ENCODE peak calls at places on chromosomes 7 and 10, in seven cellular contexts. Q is A549, M is endodermal cell, V is PC-3, N is breast epithelium, S is mammary epithelial cell, U is aorta. A is an unnamed sample.
A peak's percentile ranks its signal among the peaks of the same experiment; 100 is the strongest.

GRCh38 chr7:55177068-55177530 is 158.3 kb downstream of the EGFR start:
- DNase-seq in Q (no peak), M (no peak), V (no peak), N (no peak), S (no peak), U (no peak), A (peak; percentile 43)

GRCh38 chr7:114026486-114027089 is 107.8 kb upstream of the PPP1R3A start:
- DNase-seq in Q (peak; percentile 36), M (no peak), V (peak; percentile 82), N (no peak), S (peak; percentile 22), U (no peak), A (no peak)

GRCh38 chr7:76352193-76352592 is 6.6 kb downstream of the YWHAG start:
- DNase-seq in Q (no peak), M (no peak), V (no peak), N (no peak), S (no peak), U (no peak), A (no peak)

GRCh38 chr7:78345979-78346378 is 547.4 kb downstream of the PHTF2 start:
- DNase-seq in Q (no peak), M (no peak), V (no peak), N (no peak), S (no peak), U (no peak), A (peak; percentile 71)

GRCh38 chr7:150977382-150978135 is 562 bp downstream of the KCNH2 start:
- DNase-seq in Q (no peak), M (no peak), V (no peak), N (no peak), S (no peak), U (no peak), A (no peak)

GRCh38 chr10:114304566-114305421 is 65.7 kb downstream of the VWA2 start:
- DNase-seq in Q (no peak), M (peak; percentile 96), V (peak; percentile 39), N (no peak), S (no peak), U (peak; percentile 83), A (peak; percentile 74)

GRCh38 chr10:45155784-45156183 is 155.1 kb downstream of the ZNF22 start:
- DNase-seq in Q (peak; percentile 3), M (peak; percentile 64), V (no peak), N (no peak), S (no peak), U (no peak), A (no peak)

GRCh38 chr7:123768493-123768892 is 19.7 kb upstream of the WASL start:
- DNase-seq in Q (no peak), M (no peak), V (no peak), N (no peak), S (no peak), U (no peak), A (no peak)

GRCh38 chr7:586494-586893 is 66.8 kb upstream of the PDGFA start:
- DNase-seq in Q (no peak), M (no peak), V (no peak), N (no peak), S (no peak), U (no peak), A (no peak)

GRCh38 chr7:19621740-19622139 is 87.1 kb downstream of the POLR1F start:
- DNase-seq in Q (no peak), M (no peak), V (peak; percentile 72), N (no peak), S (peak; percentile 58), U (no peak), A (no peak)

GRCh38 chr7:2633538-2634264 is 1.9 kb downstream of the TTYH3 start:
- DNase-seq in Q (peak; percentile 64), M (peak; percentile 74), V (peak; percentile 61), N (no peak), S (peak; percentile 70), U (peak; percentile 93), A (peak; percentile 78)

GRCh38 chr10:69829792-69830191 is 28.1 kb downstream of the COL13A1 start:
- DNase-seq in Q (no peak), M (no peak), V (no peak), N (no peak), S (no peak), U (no peak), A (no peak)

GRCh38 chr7:14521183-14521582 is 381.4 kb downstream of the DGKB start:
- DNase-seq in Q (no peak), M (no peak), V (no peak), N (no peak), S (no peak), U (no peak), A (no peak)

GRCh38 chr10:91724933-91725332 is 73.3 kb upstream of the TNKS2 start:
- DNase-seq in Q (no peak), M (no peak), V (no peak), N (no peak), S (no peak), U (no peak), A (no peak)

GRCh38 chr7:86947956-86948355 is 111.5 kb downstream of the ELAPOR2 start:
- DNase-seq in Q (no peak), M (no peak), V (no peak), N (no peak), S (no peak), U (no peak), A (no peak)

GRCh38 chr7:102967798-102968197 is 55.0 kb downstream of the LRRC17 start:
- DNase-seq in Q (no peak), M (no peak), V (no peak), N (no peak), S (no peak), U (no peak), A (no peak)

DNA sequence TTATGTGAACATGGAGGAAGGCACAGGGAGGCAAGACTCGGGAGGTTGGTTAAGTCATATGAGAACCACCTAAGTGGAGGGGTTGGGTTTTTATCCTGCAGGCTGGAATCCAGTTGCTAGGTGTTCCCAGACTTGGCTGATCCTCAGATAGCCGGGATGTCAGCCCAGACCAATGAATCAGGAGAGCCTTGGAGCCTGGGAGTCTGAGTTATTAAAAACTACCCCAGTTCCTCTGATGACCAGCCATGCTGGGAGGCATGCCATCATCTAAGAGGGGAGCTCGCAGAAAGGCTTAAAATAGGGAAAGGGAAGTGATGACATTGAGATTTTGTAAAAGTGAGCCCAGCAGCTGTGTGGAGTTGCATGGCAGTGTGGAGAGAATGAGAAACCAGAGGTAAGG is 238.1 kb downstream of the ZNF248 start:
- DNase-seq in Q (no peak), M (no peak), V (peak; percentile 49), N (no peak), S (no peak), U (peak; percentile 51), A (no peak)
- H3K9me3 ChIP-seq in Q (peaks cover 17% of the 10 kb centered on the region), M (peaks cover 83% of the 10 kb centered on the region), V (no peaks in the 10 kb centered on the region), N (peaks cover 20% of the 10 kb centered on the region), S (peaks cover 13% of the 10 kb centered on the region), U (peaks cover 7% of the 10 kb centered on the region), A (no peaks in the 10 kb centered on the region)

DNA sequence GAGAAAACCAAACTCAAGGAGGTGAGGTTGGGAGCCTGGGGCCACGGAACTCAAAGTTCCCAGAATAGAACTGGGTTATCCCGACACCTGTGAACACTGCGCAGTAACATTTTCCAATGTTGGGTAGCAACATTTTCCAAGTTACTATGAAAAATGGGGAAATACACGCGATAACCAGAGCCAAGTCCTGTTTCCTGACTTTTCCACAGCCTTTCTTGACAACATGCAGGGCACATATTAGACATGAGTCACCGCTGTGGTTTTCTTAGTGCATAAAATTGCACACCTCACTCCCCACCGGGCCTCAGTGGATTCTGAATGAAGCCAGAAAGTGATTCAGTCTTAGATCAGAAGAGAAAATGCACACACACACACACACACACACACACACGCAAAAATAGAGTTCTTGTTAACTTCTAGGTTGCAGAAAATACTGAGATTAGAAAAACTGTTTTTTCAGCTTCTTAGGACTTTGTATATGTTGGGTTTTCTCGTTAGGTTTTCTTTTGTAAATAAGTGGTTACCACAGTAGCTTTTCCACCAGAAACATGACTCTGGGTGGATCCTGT is 70.0 kb downstream of the CAMK1D start:
- DNase-seq in Q (no peak), M (no peak), V (peak; percentile 88), N (no peak), S (peak; percentile 93), U (no peak), A (no peak)
- H3K27ac ChIP-seq in Q (no peak overlapping the region), M (no peak overlapping the region), V (peak overlapping the region; percentile 92), N (no peak overlapping the region), S (no peak overlapping the region), U (no peak overlapping the region), A (no peak overlapping the region)

GRCh38 chr7:156115582-156115981 is 303.3 kb upstream of the SHH start:
- DNase-seq in Q (no peak), M (peak; percentile 13), V (no peak), N (no peak), S (no peak), U (no peak), A (peak; percentile 26)

GRCh38 chr7:156117542-156118245 is 305.4 kb upstream of the SHH start:
- DNase-seq in Q (no peak), M (peak; percentile 12), V (no peak), N (no peak), S (no peak), U (no peak), A (no peak)

GRCh38 chr7:156113733-156114132 is 301.5 kb upstream of the SHH start:
- DNase-seq in Q (no peak), M (peak; percentile 17), V (peak; percentile 9), N (no peak), S (no peak), U (no peak), A (no peak)

GRCh38 chr7:156118246-156118645 is 306.0 kb upstream of the SHH start:
- DNase-seq in Q (no peak), M (peak; percentile 3), V (no peak), N (no peak), S (no peak), U (no peak), A (no peak)

DNA sequence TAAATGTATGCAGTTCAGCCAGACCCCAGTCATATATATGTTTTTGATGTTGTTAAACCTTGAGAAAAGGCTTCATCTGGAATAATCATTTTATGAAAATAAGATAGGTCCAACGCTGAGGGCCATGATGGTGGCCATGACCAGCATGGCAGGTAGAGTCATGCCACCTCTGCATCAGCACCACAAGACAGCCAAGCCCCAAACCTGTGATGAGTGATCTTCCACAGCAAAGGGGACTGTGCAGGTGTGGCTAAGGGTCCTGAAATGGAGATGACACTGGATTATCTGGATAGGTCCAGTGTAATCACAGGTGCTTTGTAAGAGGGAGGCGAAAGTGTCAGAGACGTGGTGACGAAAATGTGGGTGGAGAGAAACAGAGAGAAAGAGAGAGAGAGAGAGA is 304.3 kb upstream of the SHH start:
- DNase-seq in Q (no peak), M (peak; percentile 7), V (no peak), N (no peak), S (no peak), U (no peak), A (no peak)
- H3K4me3 ChIP-seq in Q (no peak overlapping the region), M (no peak overlapping the region), V (no peak overlapping the region), N (no peak overlapping the region), S (no peak overlapping the region), U (no peak overlapping the region), A (no peak overlapping the region)

GRCh38 chr7:158114056-158114850 is 473.4 kb downstream of the PTPRN2 start:
- DNase-seq in Q (no peak), M (peak; percentile 27), V (no peak), N (no peak), S (no peak), U (peak; percentile 53), A (peak; percentile 36)

GRCh38 chr7:158111556-158111880 is 476.1 kb downstream of the PTPRN2 start:
- DNase-seq in Q (no peak), M (no peak), V (no peak), N (no peak), S (no peak), U (peak; percentile 23), A (no peak)

GRCh38 chr7:158111906-158112570 is 475.6 kb downstream of the PTPRN2 start:
- DNase-seq in Q (no peak), M (peak; percentile 35), V (no peak), N (no peak), S (no peak), U (peak; percentile 64), A (no peak)

GRCh38 chr7:158112571-158113320 is 474.9 kb downstream of the PTPRN2 start:
- DNase-seq in Q (no peak), M (peak; percentile 22), V (no peak), N (no peak), S (no peak), U (peak; percentile 53), A (no peak)

GRCh38 chr7:158113321-158114025 is 474.1 kb downstream of the PTPRN2 start:
- DNase-seq in Q (no peak), M (peak; percentile 27), V (no peak), N (no peak), S (no peak), U (peak; percentile 64), A (no peak)
- H3K9me3 ChIP-seq in Q (peaks cover 11% of the 10 kb centered on the region), M (peaks cover 79% of the 10 kb centered on the region), V (peaks cover 12% of the 10 kb centered on the region), N (peaks cover 68% of the 10 kb centered on the region), S (peaks cover 37% of the 10 kb centered on the region), U (peaks cover 15% of the 10 kb centered on the region), A (peaks cover 25% of the 10 kb centered on the region)